ENCODE peak calls at places on chromosomes 13 and 19, in seven cellular contexts. T is mesothelial cell of epicardium; E is CD8-positive, alpha-beta T cell; B is ovary; R is tibial nerve; Y is Caco-2; V is IMR-90. Z is an unnamed sample.

GRCh38 chr13:69565334-69565733 is 542.3 kb upstream of the ATXN8OS start:
- DNase-seq in R (no peak), V (no peak), E (no peak), B (no peak), T (no peak), Y (peak), Z (no peak)

GRCh38 chr19:54136086-54136863 is 1.3 kb upstream of the CNOT3 start:
- DNase-seq in V (peak), T (no peak), E (no peak), Y (peak), R (no peak), B (no peak), Z (no peak)

GRCh38 chr13:93502071-93502470 is 275.5 kb downstream of the GPC6 start:
- DNase-seq in R (no peak), T (no peak), B (no peak), V (no peak), E (no peak), Y (no peak), Z (no peak)

GRCh38 chr13:41622545-41623429 is 165.4 kb downstream of the RGCC start:
- DNase-seq in B (no peak), E (no peak), T (no peak), V (peak), R (no peak), Y (no peak), Z (no peak)

GRCh38 chr19:1232652-1233360 is 5.0 kb downstream of the CBARP start:
- DNase-seq in Y (no peak), E (no peak), B (peak), R (no peak), V (peak), T (no peak), Z (no peak)

GRCh38 chr19:17680235-17680722 is 7.9 kb downstream of the UNC13A start:
- DNase-seq in V (peak), B (peak), T (no peak), Y (peak), E (peak), R (peak), Z (no peak)

GRCh38 chr13:48009298-48009697 is 8.2 kb upstream of the SUCLA2 start:
- DNase-seq in B (no peak), T (no peak), V (peak), Y (no peak), E (no peak), R (no peak), Z (no peak)

GRCh38 chr19:15866646-15867045 is 31.2 kb downstream of the CYP4F2 start:
- DNase-seq in B (no peak), V (no peak), R (no peak), E (no peak), Y (no peak), T (no peak), Z (no peak)

GRCh38 chr13:26255717-26256277 is 1.9 kb downstream of the CDK8 start:
- DNase-seq in T (no peak), Y (no peak), E (no peak), V (peak), R (no peak), B (no peak), Z (no peak)

GRCh38 chr19:8069116-8069973 is 16.8 kb downstream of the CCL25 start:
- DNase-seq in V (no peak), R (no peak), B (no peak), Y (no peak), T (no peak), E (no peak), Z (no peak)

GRCh38 chr19:55344444-55344843 is 4.8 kb downstream of the KMT5C start:
- DNase-seq in E (no peak), B (no peak), T (no peak), Y (peak), V (no peak), R (no peak), Z (no peak)

GRCh38 chr13:76751278-76751677 is 134.9 kb downstream of the KCTD12 start:
- DNase-seq in B (no peak), V (no peak), T (no peak), Y (no peak), R (no peak), E (no peak), Z (no peak)

GRCh38 chr13:84571264-84571663 is 689.0 kb upstream of the SLITRK1 start:
- DNase-seq in V (peak), E (no peak), Y (no peak), R (no peak), B (no peak), T (no peak), Z (no peak)
- TF ChIP-seq CTCF in V (no peak), E (no peak), Y (peak), R (no peak), B (no peak), T (no peak), Z (no peak)

GRCh38 chr13:109764045-109764444 is 22.3 kb downstream of the IRS2 start:
- DNase-seq in V (no peak), E (no peak), B (no peak), Y (no peak), R (no peak), T (no peak), Z (no peak)

GRCh38 chr13:109767023-109767422 is 19.4 kb downstream of the IRS2 start:
- DNase-seq in T (no peak), R (no peak), B (no peak), V (no peak), Y (no peak), E (no peak), Z (no peak)

GRCh38 chr13:109761695-109762094 is 24.7 kb downstream of the IRS2 start:
- DNase-seq in E (no peak), R (no peak), B (no peak), V (no peak), Y (no peak), T (no peak), Z (no peak)

GRCh38 chr13:109762791-109763190 is 23.6 kb downstream of the IRS2 start:
- DNase-seq in T (no peak), E (no peak), Y (no peak), V (no peak), R (no peak), B (no peak), Z (no peak)

GRCh38 chr13:109764474-109765292 is 21.7 kb downstream of the IRS2 start:
- DNase-seq in R (no peak), T (no peak), E (no peak), B (no peak), Y (no peak), V (peak), Z (peak)
- TF ChIP-seq CTCF in R (peak), T (no peak), E (no peak), B (no peak), Y (no peak), V (peak), Z (peak)

GRCh38 chr19:4063369-4064072 is 3.2 kb downstream of the ZBTB7A start:
- DNase-seq in E (no peak), Y (no peak), T (no peak), B (peak), R (no peak), V (no peak), Z (no peak)
- TF ChIP-seq CTCF in E (no peak), Y (no peak), T (no peak), B (peak), R (no peak), V (no peak), Z (no peak)

GRCh38 chr19:41111296-41111695 is 2.9 kb upstream of the CYP2F1 start:
- DNase-seq in Y (no peak), E (no peak), T (no peak), B (no peak), R (no peak), V (no peak), Z (no peak)
- TF ChIP-seq CTCF in Y (no peak), E (no peak), T (no peak), B (no peak), R (no peak), V (no peak), Z (no peak)

DNA sequence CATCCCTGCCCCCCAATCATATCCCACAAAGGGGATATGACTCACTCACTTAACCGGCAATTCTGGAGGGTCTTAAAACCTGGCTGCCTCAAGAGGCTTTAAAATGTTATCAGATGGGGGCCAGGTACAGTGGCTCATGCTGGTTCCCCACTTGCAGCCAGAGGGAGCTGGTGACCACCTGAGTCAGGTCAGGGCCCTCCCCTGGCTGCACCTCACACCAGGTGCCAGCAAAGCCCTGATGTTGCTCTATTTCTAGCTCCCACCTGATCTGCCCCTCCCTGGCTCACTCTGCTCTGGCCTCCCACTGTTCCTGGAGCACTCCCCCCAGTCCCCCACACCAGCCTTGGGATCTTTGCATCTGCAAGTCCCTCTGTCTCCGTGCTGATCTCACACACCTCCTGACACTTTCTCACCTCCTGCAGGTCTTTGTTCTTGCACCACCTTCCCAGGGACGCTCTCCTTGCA is 14.2 kb downstream of the HPN start:
- DNase-seq in T (no peak), Y (no peak), B (no peak), E (no peak), V (no peak), R (no peak), Z (no peak)
- TF ChIP-seq CTCF in T (no peak), Y (peak), B (no peak), E (peak), V (no peak), R (no peak), Z (peak)

DNA sequence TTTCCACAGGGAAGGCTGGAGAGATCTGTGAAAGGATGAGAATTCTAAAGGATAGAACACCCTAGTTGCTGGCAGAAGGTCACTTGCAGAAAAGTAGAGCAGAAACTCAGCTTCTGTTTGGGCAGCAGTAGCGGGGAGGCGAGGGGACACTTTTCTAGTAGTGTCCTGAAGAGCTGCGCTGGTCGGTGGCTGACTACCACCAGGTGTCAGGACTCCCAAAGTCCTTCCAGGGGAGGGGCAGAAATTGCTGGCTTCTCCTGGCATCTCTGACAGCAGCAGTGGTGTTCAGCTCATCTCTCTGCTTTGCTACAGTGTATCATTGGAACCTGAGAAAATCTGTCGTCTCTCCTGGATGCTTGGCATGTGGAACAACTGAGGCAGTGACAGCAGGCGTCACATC is 120.9 kb downstream of the ZDHHC20 start:
- DNase-seq in Y (peak), B (no peak), R (no peak), T (no peak), V (no peak), E (no peak), Z (no peak)
- TF ChIP-seq CTCF in Y (peak), B (no peak), R (no peak), T (no peak), V (no peak), E (no peak), Z (no peak)

GRCh38 chr13:31851201-31851600 is 111.9 kb downstream of the RXFP2 start:
- DNase-seq in Y (no peak), T (no peak), R (no peak), B (no peak), V (no peak), E (no peak), Z (no peak)
- TF ChIP-seq CTCF in Y (no peak), T (no peak), R (no peak), B (no peak), V (no peak), E (no peak), Z (no peak)

GRCh38 chr13:30371649-30372265 is 50.5 kb upstream of the UBE2L5 start:
- DNase-seq in Y (no peak), B (no peak), R (no peak), E (peak), V (peak), T (no peak), Z (no peak)
- TF ChIP-seq CTCF in Y (no peak), B (no peak), R (no peak), E (no peak), V (no peak), T (no peak), Z (no peak)

GRCh38 chr19:18856385-18857126 is 24.8 kb downstream of the UPF1 start:
- DNase-seq in B (no peak), E (no peak), Y (no peak), R (no peak), V (no peak), T (no peak), Z (no peak)
- TF ChIP-seq CTCF in B (no peak), E (no peak), Y (peak), R (no peak), V (peak), T (no peak), Z (peak)